ENCODE peak calls at places on chromosomes 12 and 14, in five cellular contexts. One of them, this sample, is unnamed.
A peak's percentile ranks its signal among the peaks of the same experiment; 100 is the strongest.

GRCh38 chr12:4278582-4278939 is 5.0 kb downstream of the CCND2 start:
- DNase-seq in NCI-H1105: no peak
- DNase-seq in T-cell: no peak
- DNase-seq in left ventricle myocardium superior: peak; percentile 81
- DNase-seq in ureter: no peak
- DNase-seq in this sample: no peak

GRCh38 chr12:15939111-15939510 is 28.0 kb downstream of the DERA start:
- DNase-seq in NCI-H1105: no peak
- DNase-seq in T-cell: no peak
- DNase-seq in left ventricle myocardium superior: no peak
- DNase-seq in ureter: no peak
- DNase-seq in this sample: no peak

GRCh38 chr14:103859416-103860202 is 12.2 kb upstream of the PPP1R13B start:
- DNase-seq in NCI-H1105: no peak
- DNase-seq in T-cell: no peak
- DNase-seq in left ventricle myocardium superior: peak; percentile 30
- DNase-seq in ureter: no peak
- DNase-seq in this sample: no peak

GRCh38 chr14:85987292-85987691 is 457.3 kb downstream of the FLRT2 start:
- DNase-seq in NCI-H1105: no peak
- DNase-seq in T-cell: no peak
- DNase-seq in left ventricle myocardium superior: no peak
- DNase-seq in ureter: no peak
- DNase-seq in this sample: no peak

GRCh38 chr12:127260531-127260930 is 1006.4 kb upstream of the TMEM132C start:
- DNase-seq in NCI-H1105: no peak
- DNase-seq in T-cell: no peak
- DNase-seq in left ventricle myocardium superior: no peak
- DNase-seq in ureter: no peak
- DNase-seq in this sample: no peak

GRCh38 chr12:13379531-13379930 is 183.0 kb downstream of the EMP1 start:
- DNase-seq in NCI-H1105: no peak
- DNase-seq in T-cell: no peak
- DNase-seq in left ventricle myocardium superior: no peak
- DNase-seq in ureter: no peak
- DNase-seq in this sample: no peak

GRCh38 chr12:43836455-43836989 is 641 bp downstream of the TMEM117 start:
- DNase-seq in NCI-H1105: no peak
- DNase-seq in T-cell: no peak
- DNase-seq in left ventricle myocardium superior: no peak
- DNase-seq in ureter: no peak
- DNase-seq in this sample: no peak

GRCh38 chr12:46787496-46788055 is 38.2 kb downstream of the SLC38A4 start:
- DNase-seq in NCI-H1105: no peak
- DNase-seq in T-cell: no peak
- DNase-seq in left ventricle myocardium superior: no peak
- DNase-seq in ureter: no peak
- DNase-seq in this sample: no peak

GRCh38 chr14:68680541-68681051 is 112.3 kb downstream of the ZFP36L1 start:
- DNase-seq in NCI-H1105: no peak
- DNase-seq in T-cell: no peak
- DNase-seq in left ventricle myocardium superior: no peak
- DNase-seq in ureter: no peak
- DNase-seq in this sample: no peak

GRCh38 chr14:24195186-24196070 is at the start of gene TM9SF1:
- DNase-seq in NCI-H1105: peak; percentile 71
- DNase-seq in T-cell: peak; percentile 87
- DNase-seq in left ventricle myocardium superior: peak; percentile 93
- DNase-seq in ureter: peak; percentile 88
- DNase-seq in this sample: peak; percentile 78

GRCh38 chr14:61421212-61421923 is 100.0 kb downstream of the PRKCH start:
- DNase-seq in NCI-H1105: no peak
- DNase-seq in T-cell: no peak
- DNase-seq in left ventricle myocardium superior: no peak
- DNase-seq in ureter: no peak
- DNase-seq in this sample: no peak

GRCh38 chr12:32211769-32212156 is 105.1 kb downstream of the BICD1 start:
- DNase-seq in NCI-H1105: no peak
- DNase-seq in T-cell: no peak
- DNase-seq in left ventricle myocardium superior: no peak
- DNase-seq in ureter: no peak
- DNase-seq in this sample: no peak

GRCh38 chr12:75876843-75877587 is 154.6 kb downstream of the PHLDA1 start:
- DNase-seq in NCI-H1105: no peak
- DNase-seq in T-cell: no peak
- DNase-seq in left ventricle myocardium superior: no peak
- DNase-seq in ureter: no peak
- DNase-seq in this sample: no peak

GRCh38 chr14:64388533-64389243 is 535 bp downstream of the MTHFD1 start:
- DNase-seq in NCI-H1105: peak; percentile 6
- DNase-seq in T-cell: peak; percentile 33
- DNase-seq in left ventricle myocardium superior: peak; percentile 49
- DNase-seq in ureter: no peak
- DNase-seq in this sample: peak; percentile 29

GRCh38 chr12:95607642-95608041 is 56.4 kb upstream of the USP44 start:
- DNase-seq in NCI-H1105: peak; percentile 72
- DNase-seq in T-cell: no peak
- DNase-seq in left ventricle myocardium superior: no peak
- DNase-seq in ureter: no peak
- DNase-seq in this sample: no peak

GRCh38 chr12:17264603-17265002 is 658.6 kb upstream of the LMO3 start:
- DNase-seq in NCI-H1105: no peak
- DNase-seq in T-cell: no peak
- DNase-seq in left ventricle myocardium superior: no peak
- DNase-seq in ureter: no peak
- DNase-seq in this sample: no peak

GRCh38 chr12:87120440-87120839 is 864.2 kb upstream of the MGAT4C start:
- DNase-seq in NCI-H1105: peak; percentile 5
- DNase-seq in T-cell: no peak
- DNase-seq in left ventricle myocardium superior: no peak
- DNase-seq in ureter: no peak
- DNase-seq in this sample: no peak

GRCh38 chr14:44988694-44989093 is 26.7 kb downstream of the TOGARAM1 start:
- DNase-seq in NCI-H1105: no peak
- DNase-seq in T-cell: no peak
- DNase-seq in left ventricle myocardium superior: peak; percentile 42
- DNase-seq in ureter: no peak
- DNase-seq in this sample: no peak

GRCh38 chr14:88868558-88869159 is 44.2 kb downstream of the TTC8 start:
- DNase-seq in NCI-H1105: peak; percentile 49
- DNase-seq in T-cell: no peak
- DNase-seq in left ventricle myocardium superior: no peak
- DNase-seq in ureter: no peak
- DNase-seq in this sample: peak; percentile 10

GRCh38 chr12:116368196-116369194 is 91.0 kb upstream of the MED13L start:
- DNase-seq in NCI-H1105: no peak
- DNase-seq in T-cell: no peak
- DNase-seq in left ventricle myocardium superior: no peak
- DNase-seq in ureter: no peak
- DNase-seq in this sample: no peak

GRCh38 chr12:89971880-89972279 is 263.2 kb upstream of the ATP2B1 start:
- DNase-seq in NCI-H1105: no peak
- DNase-seq in T-cell: no peak
- DNase-seq in left ventricle myocardium superior: no peak
- DNase-seq in ureter: no peak
- DNase-seq in this sample: no peak

GRCh38 chr14:79871164-79871563 is 340.1 kb downstream of the DIO2 start:
- DNase-seq in NCI-H1105: no peak
- DNase-seq in T-cell: no peak
- DNase-seq in left ventricle myocardium superior: no peak
- DNase-seq in ureter: no peak
- DNase-seq in this sample: no peak

GRCh38 chr14:105294142-105294597 is 6.6 kb downstream of the BRF1 start:
- DNase-seq in NCI-H1105: no peak
- DNase-seq in T-cell: peak; percentile 56
- DNase-seq in left ventricle myocardium superior: peak; percentile 88
- DNase-seq in ureter: no peak
- DNase-seq in this sample: no peak

This sample was measured in prostate gland.